ENCODE peak calls at places on chromosomes 6 and 20, in four cellular contexts. X, J, I and G are unnamed samples. For H3K27me3, the result is how much of the 10 kb centered on the place peaks cover.

GRCh38 chr20:38134427-38135281 is 30.4 kb downstream of the TGM2 start:
- DNase-seq in X (no peak), J (no peak), I (no peak), G (no peak)

GRCh38 chr6:52526634-52527033 is 50.2 kb downstream of the TRAM2 start:
- DNase-seq in X (no peak), J (no peak), I (no peak), G (no peak)

GRCh38 chr6:109290143-109290931 is 91.9 kb downstream of the CD164 start:
- DNase-seq in X (no peak), J (no peak), I (no peak), G (no peak)

GRCh38 chr6:81834141-81834621 is 81.7 kb upstream of the TENT5A start:
- DNase-seq in X (no peak), J (peak), I (no peak), G (no peak)

GRCh38 chr6:76697585-76697984 is 625.1 kb upstream of the IMPG1 start:
- DNase-seq in X (peak), J (no peak), I (no peak), G (no peak)

GRCh38 chr6:54111341-54111740 is at the start of gene MLIP:
- DNase-seq in X (peak), J (no peak), I (no peak), G (no peak)

GRCh38 chr6:43129434-43130194 is 41.5 kb upstream of the SRF start:
- DNase-seq in X (peak), J (peak), I (no peak), G (no peak)

GRCh38 chr20:46022411-46023147 is 6.4 kb upstream of the SLC12A5 start:
- DNase-seq in X (peak), J (peak), I (peak), G (peak)

GRCh38 chr20:19371112-19371511 is 158.7 kb downstream of the SLC24A3 start:
- DNase-seq in X (no peak), J (no peak), I (no peak), G (no peak)

GRCh38 chr6:47852727-47853126 is 70.9 kb downstream of the OPN5 start:
- DNase-seq in X (no peak), J (no peak), I (no peak), G (no peak)

GRCh38 chr6:111803384-111803783 is 69.9 kb downstream of the FYN start:
- DNase-seq in X (no peak), J (no peak), I (no peak), G (no peak)

GRCh38 chr6:111803804-111804203 is 69.4 kb downstream of the FYN start:
- DNase-seq in X (no peak), J (no peak), I (no peak), G (no peak)

GRCh38 chr6:111805511-111806181 is 67.6 kb downstream of the FYN start:
- DNase-seq in X (peak), J (no peak), I (no peak), G (no peak)

GRCh38 chr6:111802720-111803119 is 70.5 kb downstream of the FYN start:
- DNase-seq in X (no peak), J (no peak), I (no peak), G (no peak)

DNA sequence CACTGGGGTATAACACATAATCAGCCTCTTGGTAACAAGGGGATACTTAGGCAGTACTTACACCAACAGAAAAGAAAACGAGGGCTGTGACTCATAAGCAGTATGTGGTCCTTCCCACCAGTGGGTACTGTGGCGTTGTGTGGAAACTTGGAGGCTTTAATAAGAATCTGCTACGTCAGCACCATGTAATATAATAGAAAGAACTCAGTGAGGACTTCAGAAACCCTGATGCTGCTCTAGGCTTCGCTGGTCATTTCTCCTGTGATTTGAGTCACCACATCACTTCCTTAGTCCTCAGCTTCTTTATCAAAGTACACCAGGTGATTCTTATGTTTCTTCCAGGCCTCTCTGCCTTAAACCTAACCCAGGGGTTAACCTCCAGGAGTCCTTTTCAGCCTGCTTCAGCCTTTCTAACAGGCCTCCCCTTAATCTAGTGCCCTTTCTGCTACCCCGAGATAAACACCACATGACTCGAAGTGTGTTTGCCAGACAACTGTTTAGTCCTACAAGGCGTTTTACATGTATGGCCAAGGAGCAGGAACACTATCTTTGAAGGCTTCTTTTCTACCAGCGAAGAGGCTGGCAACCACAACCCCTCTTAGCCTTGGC is 68.5 kb downstream of the FYN start:
- DNase-seq in X (no peak), J (peak), I (no peak), G (no peak)
- TF ChIP-seq CTCF in X (no peak), J (no peak), I (no peak), G (no peak)

DNA sequence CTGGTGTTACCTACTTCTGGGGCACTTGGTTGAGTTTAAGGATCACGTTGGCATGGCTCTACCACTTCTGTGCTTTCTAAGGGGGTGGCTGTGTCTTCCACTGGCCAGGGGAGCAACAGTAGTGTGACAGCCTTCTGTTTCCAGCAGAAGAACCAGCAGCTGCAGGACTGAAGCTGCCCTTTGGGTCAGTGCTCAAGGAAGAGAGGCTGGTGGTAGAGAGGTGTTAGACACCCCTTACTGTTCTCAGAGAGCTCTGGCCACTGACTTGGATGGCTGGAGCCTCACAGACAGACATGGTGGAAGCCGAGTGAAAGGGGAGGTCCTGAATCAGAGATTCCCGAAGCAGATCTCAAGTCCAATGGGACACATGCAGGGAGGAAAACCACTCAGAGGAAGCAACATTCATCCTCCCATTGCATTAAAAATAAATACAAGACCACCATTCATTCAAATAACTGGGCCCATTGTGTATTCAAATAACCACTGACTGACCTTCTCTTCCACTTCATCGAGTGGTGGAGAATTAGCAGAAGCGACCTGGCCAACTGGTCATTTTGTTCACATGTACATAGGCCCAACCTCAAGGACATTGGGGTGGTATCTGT is 106.7 kb downstream of the MYLK4 start:
- DNase-seq in X (no peak), J (no peak), I (no peak), G (no peak)
- H3K27me3 ChIP-seq in X (under half), J (under half), I (under half), G (under half)

GRCh38 chr6:32764050-32764449 is 718 bp upstream of the HLA-DQB2 start:
- DNase-seq in X (no peak), J (no peak), I (no peak), G (no peak)

GRCh38 chr6:32763417-32763816 is at the start of gene HLA-DQB2:
- DNase-seq in X (no peak), J (no peak), I (no peak), G (no peak)

GRCh38 chr6:32761084-32761483 is 2.2 kb downstream of the HLA-DQB2 start:
- DNase-seq in X (no peak), J (no peak), I (no peak), G (no peak)

GRCh38 chr6:32759669-32760068 is 3.7 kb downstream of the HLA-DQB2 start:
- DNase-seq in X (no peak), J (no peak), I (no peak), G (no peak)

DNA sequence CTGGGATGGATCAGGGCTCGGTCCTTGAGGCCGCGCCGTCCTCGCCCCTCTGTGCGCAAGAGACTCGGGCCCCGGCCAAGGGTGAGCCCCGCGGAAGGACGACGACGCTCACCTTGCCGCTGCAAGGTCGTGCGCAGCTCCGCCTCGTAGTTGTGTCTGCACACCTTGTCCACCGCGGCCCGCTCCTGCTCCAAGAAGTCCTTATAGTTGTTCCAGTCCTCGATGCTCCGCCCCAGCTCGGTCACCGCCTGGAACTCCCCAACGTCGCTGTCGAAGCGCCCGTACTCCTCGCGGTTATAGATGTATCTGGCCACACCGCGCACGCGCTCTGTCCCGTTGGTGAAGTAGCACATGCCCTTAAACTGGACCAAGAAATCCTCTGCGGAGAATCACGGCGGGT is 1.8 kb downstream of the HLA-DQB2 start:
- DNase-seq in X (no peak), J (no peak), I (no peak), G (no peak)
- TF ChIP-seq CTCF in X (no peak), J (no peak), I (no peak), G (no peak)

DNA sequence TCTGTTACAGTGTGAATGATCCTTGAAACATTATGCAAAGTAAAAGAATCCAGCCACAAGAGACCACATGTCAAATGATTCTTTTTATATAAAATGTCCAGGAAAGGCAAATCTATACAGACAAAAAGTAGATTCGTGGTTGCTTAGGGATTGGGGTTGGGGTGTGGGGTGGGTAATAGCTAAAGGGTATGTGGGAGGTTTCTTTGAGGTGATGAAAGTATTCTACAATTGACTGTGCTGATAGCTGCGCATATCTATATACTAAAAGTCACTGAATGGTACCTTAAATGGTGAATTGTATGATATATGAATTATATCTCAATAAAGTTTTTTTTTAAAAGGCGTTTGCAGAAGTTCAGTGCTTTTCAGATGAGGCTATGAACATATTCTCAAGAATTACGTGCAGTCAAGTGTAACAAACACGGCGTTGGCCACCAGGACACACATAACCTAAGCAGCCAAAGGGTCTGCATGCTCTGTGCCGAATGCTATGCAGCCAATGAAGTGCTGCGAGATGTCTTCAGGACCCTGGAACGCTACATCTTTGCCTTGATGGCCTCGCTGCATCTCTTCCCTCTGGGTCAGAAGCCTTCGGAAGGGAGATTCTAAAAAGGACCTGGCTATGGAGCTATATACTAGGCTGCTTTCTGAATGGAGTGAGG is 96.9 kb downstream of the SCML4 start:
- DNase-seq in X (no peak), J (no peak), I (no peak), G (no peak)
- H3K27me3 ChIP-seq in X (under half), J (under half), I (under half), G (under half)

GRCh38 chr6:155349129-155349528 is 34.8 kb upstream of the TFB1M start:
- DNase-seq in X (no peak), J (no peak), I (no peak), G (no peak)

GRCh38 chr6:155352130-155352420 is 37.8 kb upstream of the TFB1M start:
- DNase-seq in X (no peak), J (no peak), I (no peak), G (no peak)

GRCh38 chr6:155349956-155350355 is 35.7 kb upstream of the TFB1M start:
- DNase-seq in X (no peak), J (no peak), I (no peak), G (no peak)

GRCh38 chr6:155352812-155353211 is 38.5 kb upstream of the TFB1M start:
- DNase-seq in X (no peak), J (no peak), I (no peak), G (no peak)

DNA sequence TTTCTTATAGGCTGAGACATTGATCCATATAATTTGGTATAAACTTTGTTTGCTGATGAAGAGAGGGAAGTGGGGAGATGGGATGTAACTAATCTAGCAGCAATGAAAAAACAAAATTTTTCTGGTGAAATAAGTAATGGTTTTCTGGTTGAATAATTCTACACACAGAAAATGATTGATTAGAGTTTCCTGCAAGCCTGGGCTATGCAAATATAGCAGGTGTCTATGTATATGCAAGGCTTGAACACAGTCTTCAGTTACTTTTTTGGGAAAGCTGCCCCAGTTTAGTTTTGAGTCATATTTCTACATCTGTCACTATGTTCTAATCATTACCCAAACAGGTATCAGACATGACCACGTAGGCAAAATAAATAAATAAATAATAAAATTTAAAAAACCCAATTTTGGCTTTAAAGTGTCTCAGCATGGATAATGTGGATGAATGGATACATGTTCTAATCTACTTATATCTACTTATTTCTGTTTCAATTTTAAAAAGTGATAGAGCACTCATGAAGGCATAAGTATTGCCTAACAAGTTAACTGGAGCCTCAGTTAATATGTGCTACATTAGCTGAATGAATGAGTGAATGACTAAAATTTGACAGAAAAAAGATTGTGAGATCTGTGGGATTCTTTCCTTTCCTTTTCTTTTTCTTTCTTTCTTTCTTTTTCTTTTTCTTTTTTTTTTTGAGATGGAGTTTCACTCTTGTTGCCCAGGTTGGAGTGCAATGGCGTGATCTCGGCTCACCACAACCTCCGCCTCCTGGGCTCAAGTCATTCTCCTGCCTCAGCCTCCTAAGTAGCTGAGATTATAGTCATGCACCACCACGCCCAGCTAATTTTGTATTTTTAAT is 37.2 kb upstream of the TFB1M start:
- DNase-seq in X (no peak), J (no peak), I (no peak), G (no peak)
- TF ChIP-seq CTCF in X (no peak), J (no peak), I (no peak), G (no peak)

GRCh38 chr20:63422653-63423052 is 49.8 kb downstream of the KCNQ2 start:
- DNase-seq in X (no peak), J (no peak), I (no peak), G (no peak)

GRCh38 chr20:63424613-63425012 is 47.8 kb downstream of the KCNQ2 start:
- DNase-seq in X (no peak), J (no peak), I (no peak), G (no peak)

GRCh38 chr20:63421913-63422312 is 50.5 kb downstream of the KCNQ2 start:
- DNase-seq in X (no peak), J (no peak), I (no peak), G (no peak)

GRCh38 chr20:63425846-63426485 is 46.5 kb downstream of the KCNQ2 start:
- DNase-seq in X (no peak), J (no peak), I (no peak), G (no peak)

DNA sequence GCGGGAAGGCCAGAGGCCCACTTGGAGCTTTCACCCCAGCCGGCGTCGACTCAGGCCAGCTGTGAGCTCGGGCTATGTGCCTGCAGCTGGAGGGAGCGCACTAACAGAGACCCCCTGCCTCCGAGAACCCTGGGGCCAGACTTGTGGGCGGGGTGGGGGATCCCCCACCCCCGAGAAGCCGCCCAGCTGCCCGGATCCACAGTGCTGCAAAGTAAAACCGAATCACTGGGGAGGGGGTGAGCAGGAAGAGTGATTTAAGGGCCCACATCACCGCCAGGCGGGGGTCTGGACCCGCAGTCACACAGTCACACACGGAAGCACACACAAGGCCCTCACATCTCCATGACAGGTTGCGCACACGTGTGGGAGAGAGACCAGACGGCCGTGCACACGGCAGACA is 48.7 kb downstream of the KCNQ2 start:
- DNase-seq in X (no peak), J (no peak), I (no peak), G (no peak)
- H3K27me3 ChIP-seq in X (under half), J (half or more), I (under half), G (under half)

DNA sequence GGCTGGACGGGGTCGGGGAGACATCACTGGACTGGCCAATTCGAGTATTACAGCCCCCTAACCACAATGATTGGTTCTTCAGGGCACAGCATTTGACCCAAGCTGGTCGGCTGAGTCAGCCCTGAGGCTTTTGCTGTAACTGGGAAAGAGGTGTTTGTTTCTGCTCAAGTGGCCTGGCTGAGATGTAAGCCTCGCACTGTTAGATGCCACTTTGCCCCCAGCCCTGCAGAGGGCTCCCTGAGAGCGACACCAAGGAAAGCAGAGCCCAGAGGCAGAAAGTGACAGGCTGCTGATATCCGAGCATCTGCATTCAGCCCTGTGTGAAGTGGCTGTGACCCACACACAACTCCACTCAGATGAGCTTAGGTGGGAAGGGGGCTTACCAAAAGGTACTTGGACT is 19.4 kb downstream of the ERGIC3 start:
- DNase-seq in X (peak), J (no peak), I (no peak), G (no peak)
- TF ChIP-seq CTCF in X (peak), J (no peak), I (no peak), G (no peak)

GRCh38 chr6:133587841-133588240 is 301.1 kb upstream of the TCF21 start:
- DNase-seq in X (no peak), J (no peak), I (no peak), G (no peak)

GRCh38 chr6:133587396-133587795 is 301.5 kb upstream of the TCF21 start:
- DNase-seq in X (no peak), J (no peak), I (no peak), G (no peak)

GRCh38 chr6:133584903-133585302 is 304.0 kb upstream of the TCF21 start:
- DNase-seq in X (no peak), J (no peak), I (no peak), G (no peak)

GRCh38 chr6:133583907-133584306 is 305.0 kb upstream of the TCF21 start:
- DNase-seq in X (no peak), J (no peak), I (no peak), G (no peak)
- H3K27me3 ChIP-seq in X (under half), J (under half), I (under half), G (under half)

GRCh38 chr20:49231461-49231860 is 12.2 kb downstream of the DDX27 start:
- DNase-seq in X (no peak), J (no peak), I (no peak), G (no peak)

GRCh38 chr20:49228676-49229075 is 9.5 kb downstream of the DDX27 start:
- DNase-seq in X (no peak), J (no peak), I (no peak), G (no peak)

GRCh38 chr20:49230021-49230420 is 10.8 kb downstream of the DDX27 start:
- DNase-seq in X (no peak), J (no peak), I (no peak), G (no peak)

GRCh38 chr20:49230575-49231211 is 11.5 kb downstream of the DDX27 start:
- DNase-seq in X (no peak), J (no peak), I (peak), G (no peak)

GRCh38 chr20:49225896-49226295 is 6.7 kb downstream of the DDX27 start:
- DNase-seq in X (no peak), J (no peak), I (no peak), G (no peak)
- TF ChIP-seq CTCF in X (peak), J (no peak), I (no peak), G (no peak)